ENCODE peak calls at places on chromosomes 13 and 19, in nine cellular contexts. T is SK-N-SH, M is colonic mucosa, E is HCT116, C is Karpas-422, K is neural progenitor cell, N is endothelial cell of umbilical vein, Z is IMR-90, A is endodermal cell. W is an unnamed sample.

GRCh38 chr19:55005684-55006488 is 32.2 kb downstream of the GP6 start:
- DNase-seq in T (peak), M (peak), E (peak), C (peak), K (peak), N (no peak), Z (no peak), A (peak), W (peak)

GRCh38 chr19:3985643-3986259 is 488 bp upstream of the EEF2 start:
- DNase-seq in T (no peak), M (no peak), E (no peak), C (no peak), K (no peak), N (no peak), Z (no peak), A (peak), W (peak)

GRCh38 chr13:25733696-25734435 is 317.9 kb downstream of the SHISA2 start:
- DNase-seq in T (no peak), M (no peak), E (no peak), C (no peak), K (no peak), N (no peak), Z (no peak), A (no peak), W (no peak)

GRCh38 chr19:7973883-7974282 is 30.4 kb upstream of the TIMM44 start:
- DNase-seq in T (no peak), M (no peak), E (no peak), C (no peak), K (no peak), N (no peak), Z (no peak), A (no peak), W (no peak)

GRCh38 chr13:73449258-73449657 is 390.5 kb downstream of the KLF5 start:
- DNase-seq in T (no peak), M (no peak), E (no peak), C (no peak), K (no peak), N (no peak), Z (peak), A (no peak), W (no peak)

GRCh38 chr13:48334534-48335127 is 31.1 kb downstream of the RB1 start:
- DNase-seq in T (peak), M (no peak), E (peak), C (peak), K (peak), N (peak), Z (peak), A (no peak), W (peak)

GRCh38 chr19:49216076-49216475 is 58.5 kb downstream of the TRPM4 start:
- DNase-seq in T (no peak), M (no peak), E (no peak), C (no peak), K (no peak), N (no peak), Z (peak), A (no peak), W (peak)

GRCh38 chr13:40026174-40026585 is 370.7 kb downstream of the COG6 start:
- DNase-seq in T (no peak), M (no peak), E (no peak), C (no peak), K (no peak), N (no peak), Z (peak), A (no peak), W (no peak)

GRCh38 chr13:100176781-100177389 is 88.0 kb downstream of the PCCA start:
- DNase-seq in T (peak), M (no peak), E (no peak), C (peak), K (peak), N (peak), Z (peak), A (no peak), W (peak)

GRCh38 chr13:94859812-94860210 is 147.5 kb upstream of the SOX21 start:
- DNase-seq in T (no peak), M (no peak), E (no peak), C (no peak), K (no peak), N (peak), Z (no peak), A (no peak), W (no peak)

GRCh38 chr19:56108447-56109195 is 12.5 kb downstream of the ZNF787 start:
- DNase-seq in T (no peak), M (no peak), E (no peak), C (no peak), K (no peak), N (no peak), Z (peak), A (no peak), W (peak)

GRCh38 chr13:39527961-39528720 is 74.9 kb downstream of the LHFPL6 start:
- DNase-seq in T (peak), M (no peak), E (peak), C (no peak), K (no peak), N (peak), Z (peak), A (no peak), W (peak)

DNA sequence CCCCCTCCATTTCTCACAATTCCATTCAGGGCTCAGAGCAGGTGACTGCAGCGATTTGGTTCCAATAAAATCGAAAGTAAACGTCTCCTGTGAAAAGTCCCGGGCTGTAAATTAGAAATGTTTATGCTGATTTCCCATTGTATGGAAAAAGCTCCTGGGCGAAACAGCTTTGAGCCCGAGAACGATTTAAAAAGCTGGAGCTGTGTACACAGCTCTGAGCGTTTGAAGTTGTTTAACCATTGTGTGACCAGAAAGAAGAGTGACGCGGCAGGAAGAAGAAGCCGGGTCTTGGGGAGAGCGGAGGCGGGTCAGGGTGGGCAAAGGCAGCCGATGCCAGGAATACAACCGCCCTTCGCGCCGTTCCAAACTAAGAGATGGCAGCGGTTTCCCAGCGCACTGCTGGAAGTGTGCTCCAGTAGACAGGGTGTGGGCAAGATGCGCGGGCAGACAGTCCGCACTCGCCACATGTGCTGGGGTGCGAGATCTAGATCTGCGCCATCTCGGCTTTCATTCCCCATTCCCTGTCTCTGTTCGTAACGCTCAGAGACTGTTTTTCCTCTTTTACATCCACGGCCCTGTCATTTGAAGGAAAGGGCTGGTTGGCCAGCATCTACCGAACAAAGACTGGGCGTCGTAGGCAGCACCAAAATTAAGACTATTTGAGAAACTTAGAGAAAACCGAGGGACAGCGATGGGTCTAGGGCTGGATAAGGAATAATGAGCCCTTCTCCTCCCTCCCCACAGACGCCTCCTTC is 960 bp upstream of the GSX1 start:
- DNase-seq in T (no peak), M (no peak), E (no peak), C (no peak), K (no peak), N (no peak), Z (no peak), A (no peak), W (no peak)
- H3K9ac ChIP-seq in T (no peak), M (no peak), E (no peak), C (no peak), K (no peak), N (no peak), Z (no peak), A (no peak), W (no peak)

GRCh38 chr19:2064788-2065524 is 13.9 kb upstream of the MKNK2 start:
- DNase-seq in T (no peak), M (peak), E (no peak), C (no peak), K (no peak), N (no peak), Z (no peak), A (no peak), W (peak)
- H3K27ac ChIP-seq in T (peak), M (peak), E (peak), C (peak), K (peak), N (no peak), Z (no peak), A (peak), W (peak)

DNA sequence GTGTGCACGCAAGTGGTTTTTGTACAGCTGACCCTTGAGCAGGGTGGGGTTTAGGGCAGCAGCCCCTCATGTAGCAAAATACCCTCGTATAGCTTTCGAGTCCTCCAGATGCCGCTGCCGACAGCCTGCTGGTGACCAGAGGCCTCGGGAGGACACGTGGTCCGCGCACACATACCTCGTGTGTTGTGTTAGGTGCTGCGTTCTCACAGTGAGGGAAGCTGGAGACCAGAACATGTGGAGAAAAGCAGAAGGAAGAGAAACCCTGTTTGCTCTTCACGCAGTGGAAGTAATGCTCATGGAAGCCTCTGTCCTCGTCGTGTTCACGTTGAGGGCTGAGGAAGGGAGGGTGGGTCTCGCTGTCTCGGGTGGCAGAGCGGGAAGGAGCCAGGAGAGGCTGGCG is 7.7 kb downstream of the CSNK1G2 start:
- DNase-seq in T (no peak), M (no peak), E (no peak), C (no peak), K (no peak), N (no peak), Z (no peak), A (no peak), W (no peak)
- H3K9ac ChIP-seq in T (no peak), M (no peak), E (no peak), C (no peak), K (no peak), N (no peak), Z (no peak), A (no peak), W (no peak)

DNA sequence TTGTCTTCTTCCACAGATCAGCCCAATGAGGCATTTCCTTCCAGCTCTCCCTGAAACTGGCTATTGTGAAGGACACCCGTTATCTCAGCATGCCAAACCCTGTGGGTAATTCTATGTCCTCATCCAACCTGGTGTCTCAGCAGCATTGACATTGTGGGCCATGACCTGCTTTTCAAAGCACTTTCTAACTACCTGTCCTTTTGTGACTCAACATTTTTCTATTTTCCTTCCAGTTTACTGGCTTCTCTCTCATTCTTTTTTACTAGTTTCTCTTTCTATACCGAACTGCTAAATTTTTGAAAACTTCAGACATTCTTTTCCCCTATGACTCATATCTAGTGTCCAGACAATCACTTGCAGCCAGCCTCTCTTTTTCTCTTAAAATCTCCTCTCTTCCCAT is 136.4 kb upstream of the HTR2A start:
- DNase-seq in T (no peak), M (no peak), E (no peak), C (no peak), K (no peak), N (no peak), Z (peak), A (peak), W (peak)
- H3K27ac ChIP-seq in T (peak), M (no peak), E (no peak), C (no peak), K (no peak), N (no peak), Z (no peak), A (no peak), W (peak)

DNA sequence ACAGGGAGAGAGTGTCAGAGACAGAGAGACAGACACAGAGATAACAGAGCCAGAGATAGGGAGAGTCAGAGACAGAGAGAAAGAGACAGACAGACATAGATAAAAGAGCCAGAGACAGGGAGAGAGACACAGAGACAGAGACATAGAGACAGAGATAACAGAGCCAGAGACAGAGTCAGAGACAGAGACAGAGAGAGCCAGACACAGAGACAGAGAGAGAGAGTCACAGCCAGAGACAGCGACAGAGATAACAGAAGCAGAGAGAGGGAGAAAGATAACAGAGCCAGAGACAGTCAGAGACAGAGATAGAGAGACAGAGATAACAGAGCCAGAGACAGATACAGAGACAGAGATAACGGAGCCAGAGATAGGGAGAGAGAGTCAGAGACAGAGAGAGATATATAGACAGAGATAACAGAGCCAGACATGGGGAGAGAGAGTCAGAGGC is 865 bp upstream of the TNFSF9 start:
- DNase-seq in T (no peak), M (no peak), E (no peak), C (no peak), K (no peak), N (no peak), Z (no peak), A (no peak), W (no peak)
- H3K9ac ChIP-seq in T (peak), M (no peak), E (peak), C (no peak), K (no peak), N (no peak), Z (no peak), A (no peak), W (peak)

GRCh38 chr13:98822238-98822606 is 69.8 kb upstream of the SLC15A1 start:
- DNase-seq in T (peak), M (no peak), E (no peak), C (no peak), K (no peak), N (no peak), Z (peak), A (no peak), W (peak)
- H3K27ac ChIP-seq in T (peak), M (peak), E (no peak), C (no peak), K (no peak), N (peak), Z (no peak), A (no peak), W (peak)

GRCh38 chr13:56459291-56459690 is 681.4 kb upstream of the PRR20A start:
- DNase-seq in T (no peak), M (no peak), E (no peak), C (no peak), K (no peak), N (no peak), Z (no peak), A (no peak), W (no peak)
- H3K9ac ChIP-seq in T (no peak), M (no peak), E (no peak), C (no peak), K (no peak), N (no peak), Z (no peak), A (no peak), W (no peak)

DNA sequence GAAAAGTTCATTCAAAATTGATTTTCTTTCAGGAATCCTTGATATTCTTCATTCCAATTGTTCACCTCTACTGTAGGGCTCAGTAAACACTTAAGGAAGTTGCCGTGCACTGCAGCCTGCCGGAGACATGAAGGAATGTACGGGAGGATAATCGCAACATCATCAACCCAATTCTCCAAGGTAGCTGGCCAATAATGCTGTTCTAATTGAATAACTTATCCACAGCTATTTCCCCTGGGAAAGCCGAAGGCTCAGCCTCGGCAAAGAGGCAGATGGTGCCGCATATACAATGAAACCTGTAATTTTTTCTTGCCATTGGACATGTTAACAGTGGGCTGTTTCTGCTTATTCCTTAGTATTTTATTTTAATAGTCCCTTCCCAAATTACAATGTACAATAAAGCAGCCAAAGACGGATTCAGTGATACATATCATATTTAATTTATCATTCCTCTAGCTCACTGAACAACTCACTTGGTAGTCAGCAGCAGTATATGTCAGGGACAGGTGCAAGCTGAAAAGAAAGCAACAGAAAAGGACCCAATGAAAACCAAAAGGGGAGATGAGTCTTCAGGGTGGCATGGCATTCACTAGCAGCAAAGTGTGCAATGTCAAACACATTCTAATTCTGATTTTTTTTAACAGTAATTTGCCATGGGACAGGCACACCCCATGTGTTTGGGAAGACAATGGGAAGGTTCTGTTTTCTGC is 420.5 kb upstream of the KLF12 start:
- DNase-seq in T (peak), M (no peak), E (no peak), C (no peak), K (no peak), N (no peak), Z (no peak), A (no peak), W (no peak)
- H3K27ac ChIP-seq in T (peak), M (no peak), E (no peak), C (no peak), K (no peak), N (no peak), Z (no peak), A (peak), W (no peak)

GRCh38 chr13:50382951-50383350 is 367.7 kb downstream of the KCNRG start:
- DNase-seq in T (no peak), M (no peak), E (no peak), C (no peak), K (no peak), N (no peak), Z (no peak), A (no peak), W (no peak)

GRCh38 chr13:50379584-50379983 is 364.3 kb downstream of the KCNRG start:
- DNase-seq in T (no peak), M (no peak), E (no peak), C (no peak), K (no peak), N (peak), Z (no peak), A (no peak), W (peak)

GRCh38 chr13:50378513-50378970 is 363.3 kb downstream of the KCNRG start:
- DNase-seq in T (no peak), M (no peak), E (no peak), C (peak), K (no peak), N (no peak), Z (no peak), A (no peak), W (no peak)

GRCh38 chr13:50382511-50382910 is 367.3 kb downstream of the KCNRG start:
- DNase-seq in T (no peak), M (no peak), E (no peak), C (no peak), K (no peak), N (no peak), Z (no peak), A (no peak), W (no peak)

DNA sequence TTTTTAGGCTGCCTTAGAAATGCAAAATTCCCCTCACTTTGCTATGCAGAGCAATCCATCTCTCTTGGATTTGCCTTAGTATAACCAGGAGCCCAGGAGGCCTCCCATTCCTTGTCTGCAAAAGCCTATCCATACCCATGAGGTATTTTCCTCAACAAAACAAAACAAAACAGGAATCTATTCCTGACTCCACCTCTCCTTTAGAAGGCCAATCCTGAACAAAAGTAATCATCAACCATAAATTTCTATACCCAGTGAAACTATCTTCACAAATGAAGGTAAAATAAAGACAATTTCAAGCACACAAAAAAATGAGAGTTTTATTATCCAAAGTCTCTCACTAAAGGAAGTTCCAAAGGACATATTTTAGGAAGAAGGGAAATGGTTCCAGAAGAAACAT is 365.7 kb downstream of the KCNRG start:
- DNase-seq in T (no peak), M (no peak), E (no peak), C (no peak), K (no peak), N (no peak), Z (no peak), A (no peak), W (no peak)
- H3K9ac ChIP-seq in T (no peak), M (no peak), E (no peak), C (no peak), K (no peak), N (no peak), Z (no peak), A (no peak), W (no peak)

W was measured in GM23248.